ENCODE peak calls at places on chromosomes 3 and 15, in five cellular contexts. H is PC-9, Z is ascending aorta, S is kidney, O is GM23338. C is an unnamed sample.

GRCh38 chr3:56801151-56801596 is 575 bp downstream of the ARHGEF3 start:
- DNase-seq in Z (no peak), S (no peak), H (no peak), O (no peak), C (no peak)

GRCh38 chr15:99566157-99566900 is 545 bp downstream of the MEF2A start:
- DNase-seq in Z (no peak), O (peak), S (peak), H (peak), C (no peak)

GRCh38 chr3:102018544-102018943 is 169.2 kb downstream of the NFKBIZ start:
- DNase-seq in H (no peak), O (no peak), Z (no peak), S (no peak), C (no peak)

GRCh38 chr3:42705039-42705767 is 2.6 kb upstream of the HHATL start:
- DNase-seq in S (no peak), H (no peak), O (no peak), Z (no peak), C (no peak)

GRCh38 chr15:55991841-55992768 is 1.3 kb downstream of the NEDD4 start:
- DNase-seq in Z (no peak), O (no peak), H (no peak), S (no peak), C (no peak)

GRCh38 chr3:122322095-122323075 is 2.7 kb upstream of the CSTA start:
- DNase-seq in H (no peak), O (no peak), S (no peak), Z (no peak), C (no peak)

GRCh38 chr3:42705962-42706585 is 3.5 kb upstream of the HHATL start:
- DNase-seq in O (no peak), S (no peak), H (no peak), Z (no peak), C (no peak)

GRCh38 chr3:116741462-116741861 is 31.9 kb downstream of the TUSC7 start:
- DNase-seq in H (no peak), Z (no peak), O (peak), S (no peak), C (no peak)

GRCh38 chr3:194421-194820 is 2.1 kb upstream of the CHL1 start:
- DNase-seq in Z (no peak), O (no peak), H (no peak), S (no peak), C (no peak)

GRCh38 chr3:160739079-160739478 is 17.0 kb upstream of the PPM1L start:
- DNase-seq in O (no peak), S (no peak), Z (no peak), H (no peak), C (no peak)

GRCh38 chr15:85702321-85703230 is 92.1 kb downstream of the KLHL25 start:
- DNase-seq in O (no peak), Z (no peak), S (no peak), H (no peak), C (no peak)

GRCh38 chr3:45640091-45640507 is 45.5 kb downstream of the LIMD1 start:
- DNase-seq in O (no peak), Z (no peak), S (no peak), H (no peak), C (no peak)

GRCh38 chr3:121995190-121996137 is 26.6 kb downstream of the ILDR1 start:
- DNase-seq in O (peak), S (peak), H (peak), Z (peak), C (peak)

GRCh38 chr15:22979069-22979698 is 984 bp downstream of the CYFIP1 start:
- DNase-seq in Z (no peak), S (peak), H (peak), O (peak), C (no peak)

GRCh38 chr15:34812369-34812768 is 17.0 kb upstream of the ACTC1 start:
- DNase-seq in S (no peak), Z (no peak), H (no peak), O (no peak), C (no peak)

GRCh38 chr3:127671523-127672428 is 976 bp upstream of the ABTB1 start:
- DNase-seq in O (peak), H (no peak), Z (no peak), S (peak), C (no peak)

GRCh38 chr3:134373942-134374790 is at the start of gene AMOTL2:
- DNase-seq in O (peak), S (peak), Z (no peak), H (peak), C (no peak)

GRCh38 chr3:129282727-129283327 is 4.2 kb downstream of the HMCES start:
- DNase-seq in Z (no peak), O (no peak), H (no peak), S (no peak), C (no peak)

GRCh38 chr3:123098411-123099330 is 31.8 kb downstream of the PDIA5 start:
- DNase-seq in O (peak), H (no peak), S (no peak), Z (no peak), C (no peak)

GRCh38 chr15:101147181-101147580 is 104.7 kb downstream of the CHSY1 start:
- DNase-seq in Z (no peak), S (no peak), H (no peak), O (no peak), C (no peak)

GRCh38 chr3:129025691-129026435 is 24.8 kb downstream of the EFCC1 start:
- DNase-seq in O (no peak), S (peak), Z (no peak), H (no peak), C (no peak)

GRCh38 chr3:72487946-72488735 is 360.1 kb downstream of the SHQ1 start:
- DNase-seq in O (peak), S (no peak), H (no peak), Z (no peak), C (no peak)

GRCh38 chr3:72487078-72487765 is 361.0 kb downstream of the SHQ1 start:
- DNase-seq in H (peak), Z (peak), O (peak), S (peak), C (no peak)

GRCh38 chr3:72489916-72490315 is 358.3 kb downstream of the SHQ1 start:
- DNase-seq in H (no peak), Z (no peak), O (no peak), S (no peak), C (no peak)

GRCh38 chr3:72490688-72491430 is 357.4 kb downstream of the SHQ1 start:
- DNase-seq in H (no peak), O (peak), Z (no peak), S (no peak), C (no peak)

GRCh38 chr3:72488736-72489030 is 359.6 kb downstream of the SHQ1 start:
- DNase-seq in S (no peak), Z (no peak), O (no peak), H (no peak), C (no peak)
- H3K27ac ChIP-seq in S (no peak), Z (no peak), O (no peak), H (no peak), C (no peak)

GRCh38 chr3:113499081-113499480 is 15.9 kb downstream of the SPICE1 start:
- DNase-seq in Z (no peak), H (no peak), O (no peak), S (no peak), C (no peak)
- H3K27ac ChIP-seq in Z (no peak), H (peak), O (no peak), S (no peak), C (peak)

DNA sequence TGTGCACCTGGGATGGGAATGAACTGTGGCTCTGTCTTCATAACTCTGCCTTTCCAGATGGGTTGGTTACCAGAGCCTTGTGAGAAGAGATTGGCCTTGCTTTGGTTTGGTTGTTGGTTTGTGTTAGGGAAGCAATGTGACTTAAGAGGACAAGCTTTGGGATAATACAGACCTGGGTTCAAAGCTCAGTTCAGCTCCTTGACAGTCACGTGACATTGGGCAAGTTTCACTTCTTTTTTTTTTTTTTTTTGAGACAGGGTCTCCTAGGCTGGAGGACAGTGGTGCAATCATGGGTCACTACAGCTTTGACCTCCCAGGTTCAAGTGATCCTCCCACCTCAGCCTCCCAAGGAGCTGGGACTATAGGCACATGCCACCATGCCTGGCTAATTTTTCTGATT is 42.7 kb downstream of the CORO2B start:
- DNase-seq in Z (no peak), S (no peak), H (no peak), O (no peak), C (no peak)
- H3K27ac ChIP-seq in Z (peak), S (no peak), H (no peak), O (no peak), C (no peak)

GRCh38 chr3:71423151-71423906 is 160.2 kb downstream of the FOXP1 start:
- DNase-seq in S (no peak), Z (no peak), H (no peak), O (no peak), C (peak)

GRCh38 chr3:71419369-71419768 is 164.2 kb downstream of the FOXP1 start:
- DNase-seq in S (no peak), O (no peak), Z (no peak), H (no peak), C (no peak)

GRCh38 chr3:71425491-71426071 is 157.9 kb downstream of the FOXP1 start:
- DNase-seq in Z (no peak), O (no peak), S (no peak), H (no peak), C (peak)

GRCh38 chr3:71421820-71422566 is 161.5 kb downstream of the FOXP1 start:
- DNase-seq in S (no peak), H (no peak), Z (no peak), O (no peak), C (no peak)

GRCh38 chr3:71421475-71421819 is 162.1 kb downstream of the FOXP1 start:
- DNase-seq in O (no peak), H (no peak), S (no peak), Z (no peak), C (no peak)
- H3K27ac ChIP-seq in O (no peak), H (no peak), S (no peak), Z (no peak), C (no peak)

GRCh38 chr3:71752911-71753715 is 542 bp upstream of the GPR27 start:
- DNase-seq in Z (no peak), O (peak), H (no peak), S (peak), C (no peak)

GRCh38 chr3:71751602-71752001 is 2.1 kb upstream of the GPR27 start:
- DNase-seq in S (no peak), O (no peak), H (no peak), Z (no peak), C (no peak)

GRCh38 chr3:71759401-71759800 is 5.7 kb downstream of the GPR27 start:
- DNase-seq in O (no peak), S (no peak), H (no peak), Z (no peak), C (no peak)

GRCh38 chr3:71753716-71754609 is at the start of gene GPR27:
- DNase-seq in S (peak), H (no peak), Z (no peak), O (peak), C (no peak)

DNA sequence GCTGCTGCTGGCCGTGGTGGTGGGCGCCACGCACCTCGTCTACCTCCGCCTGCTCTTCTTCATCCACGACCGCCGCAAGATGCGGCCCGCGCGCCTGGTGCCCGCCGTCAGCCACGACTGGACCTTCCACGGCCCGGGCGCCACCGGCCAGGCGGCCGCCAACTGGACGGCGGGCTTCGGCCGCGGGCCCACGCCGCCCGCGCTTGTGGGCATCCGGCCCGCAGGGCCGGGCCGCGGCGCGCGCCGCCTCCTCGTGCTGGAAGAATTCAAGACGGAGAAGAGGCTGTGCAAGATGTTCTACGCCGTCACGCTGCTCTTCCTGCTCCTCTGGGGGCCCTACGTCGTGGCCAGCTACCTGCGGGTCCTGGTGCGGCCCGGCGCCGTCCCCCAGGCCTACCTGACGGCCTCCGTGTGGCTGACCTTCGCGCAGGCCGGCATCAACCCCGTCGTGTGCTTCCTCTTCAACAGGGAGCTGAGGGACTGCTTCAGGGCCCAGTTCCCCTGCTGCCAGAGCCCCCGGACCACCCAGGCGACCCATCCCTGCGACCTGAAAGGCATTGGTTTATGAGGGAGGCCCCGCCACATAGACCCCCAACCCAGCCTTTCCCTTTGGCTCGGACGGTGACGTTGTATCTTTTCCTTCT is 1.1 kb downstream of the GPR27 start:
- DNase-seq in H (no peak), O (peak), S (no peak), Z (no peak), C (no peak)
- H3K27ac ChIP-seq in H (no peak), O (no peak), S (no peak), Z (no peak), C (no peak)

GRCh38 chr15:72838311-72838731 is 54.8 kb upstream of the ADPGK start:
- DNase-seq in Z (no peak), S (no peak), O (no peak), H (no peak), C (no peak)

GRCh38 chr15:72835289-72835890 is 51.8 kb upstream of the ADPGK start:
- DNase-seq in Z (no peak), H (no peak), O (peak), S (no peak), C (no peak)

GRCh38 chr15:72836676-72837325 is 53.2 kb upstream of the ADPGK start:
- DNase-seq in H (no peak), O (no peak), Z (no peak), S (no peak), C (no peak)
- H3K27ac ChIP-seq in H (no peak), O (no peak), Z (no peak), S (no peak), C (no peak)

DNA sequence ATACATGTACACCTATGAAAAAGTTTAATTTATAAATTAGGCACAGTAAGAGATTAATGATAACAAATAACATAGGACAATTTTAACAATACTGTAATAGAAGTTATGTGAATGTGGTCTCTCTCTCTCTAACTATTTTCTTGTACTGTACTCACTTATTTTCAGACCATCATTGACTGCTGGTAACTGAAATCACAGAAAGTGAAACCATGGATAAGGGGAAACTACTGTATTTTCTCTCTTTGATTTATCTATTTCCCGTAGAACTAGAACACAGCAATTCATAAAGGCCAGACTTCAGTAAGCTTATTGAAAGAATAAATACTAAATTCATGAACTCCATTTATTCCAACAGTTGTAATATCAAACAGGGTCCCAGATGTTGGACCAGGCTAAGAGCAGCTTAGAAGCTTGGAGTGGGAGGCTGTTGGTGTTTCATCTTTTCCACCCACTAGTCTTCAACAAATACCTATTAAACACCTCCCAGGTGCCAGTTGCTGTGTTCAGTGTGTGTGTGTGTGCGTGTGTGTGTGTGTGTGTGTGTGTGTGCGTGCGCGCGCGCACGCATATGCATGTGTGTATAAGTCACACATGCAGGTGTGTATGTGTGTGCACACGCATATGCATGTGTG is 235.4 kb downstream of the FOXP1 start:
- DNase-seq in Z (no peak), S (no peak), O (no peak), H (no peak), C (no peak)
- H3K27ac ChIP-seq in Z (no peak), S (no peak), O (no peak), H (no peak), C (no peak)

GRCh38 chr3:15637131-15637951 is 35.8 kb downstream of the BTD start:
- DNase-seq in Z (no peak), H (no peak), O (no peak), S (no peak), C (no peak)
- H3K27ac ChIP-seq in Z (no peak), H (peak), O (no peak), S (no peak), C (no peak)

DNA sequence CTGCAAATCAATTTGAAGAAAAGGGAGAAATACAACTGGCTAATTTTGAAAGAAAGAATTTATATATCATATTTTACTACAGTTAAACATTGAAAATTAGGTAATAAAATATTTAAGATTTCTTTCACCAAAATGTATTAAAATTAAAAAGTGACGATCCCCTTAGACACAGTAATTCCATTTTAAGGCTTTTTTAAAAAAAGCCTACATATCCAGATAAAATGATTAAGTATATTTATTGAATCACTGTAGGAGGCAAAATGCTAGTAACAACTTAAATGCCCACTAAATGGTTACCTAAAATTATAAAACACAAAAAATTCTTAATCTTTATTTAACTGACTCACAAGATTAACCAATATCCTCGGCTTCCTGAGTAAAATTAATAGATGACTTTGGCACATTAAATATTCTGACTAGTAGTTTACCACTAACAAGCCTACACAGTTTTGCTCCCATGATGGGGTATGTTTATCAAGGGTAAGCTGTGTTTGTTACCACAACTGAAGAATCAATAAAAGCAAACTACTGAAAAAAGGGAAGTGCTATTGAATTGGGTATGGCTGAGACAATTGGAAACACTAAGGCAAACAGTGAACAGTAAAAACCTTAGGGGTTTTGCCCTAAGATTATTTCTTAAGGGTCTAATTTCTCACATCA is 28.4 kb downstream of the ANKRD28 start:
- DNase-seq in S (no peak), H (no peak), Z (no peak), O (no peak), C (no peak)
- H3K27ac ChIP-seq in S (no peak), H (peak), Z (no peak), O (no peak), C (peak)